ENCODE peak calls at places on chromosomes 4 and X, in four cellular contexts. T is brain pericyte, W is GM20000, O is skeletal muscle cell. Y is an unnamed sample.

GRCh38 chr4:2077537-2078460 is 18.7 kb downstream of the NAT8L start:
- DNase-seq in T (no peak), W (peak), O (no peak), Y (no peak)

GRCh38 chr4:141220655-141221605 is at the start of gene ZNF330:
- DNase-seq in T (peak), W (peak), O (peak), Y (peak)

GRCh38 chrX:15055146-15055930 is 182.1 kb downstream of the MOSPD2 start:
- DNase-seq in T (no peak), W (no peak), O (peak), Y (no peak)

GRCh38 chrX:53080628-53081580 is 1.3 kb upstream of the TSPYL2 start:
- DNase-seq in T (no peak), W (peak), O (no peak), Y (no peak)

GRCh38 chrX:155094468-155095061 is 23.3 kb downstream of the BRCC3 start:
- DNase-seq in T (no peak), W (no peak), O (no peak), Y (no peak)

GRCh38 chr4:118941149-118941548 is 52.5 kb downstream of the SYNPO2 start:
- DNase-seq in T (no peak), W (no peak), O (no peak), Y (no peak)

GRCh38 chr4:137587796-137588195 is 55.5 kb upstream of the PCDH18 start:
- DNase-seq in T (no peak), W (no peak), O (no peak), Y (no peak)

GRCh38 chr4:114941522-114941921 is 171.9 kb downstream of the NDST4 start:
- DNase-seq in T (no peak), W (no peak), O (no peak), Y (no peak)

GRCh38 chr4:124427095-124427767 is 285.3 kb downstream of the ANKRD50 start:
- DNase-seq in T (no peak), W (no peak), O (peak), Y (peak)

GRCh38 chrX:74246524-74246923 is 57.5 kb upstream of the ZCCHC13 start:
- DNase-seq in T (no peak), W (no peak), O (no peak), Y (no peak)

GRCh38 chr4:68291256-68291655 is 45.8 kb upstream of the TMPRSS11B start:
- DNase-seq in T (no peak), W (no peak), O (no peak), Y (no peak)

GRCh38 chrX:1205681-1206611 is 6.5 kb downstream of the CRLF2 start:
- DNase-seq in T (no peak), W (peak), O (peak), Y (peak)

GRCh38 chrX:8191022-8191421 is 20.0 kb upstream of the VCX2 start:
- DNase-seq in T (no peak), W (no peak), O (no peak), Y (no peak)

GRCh38 chr4:55727746-55728145 is 91.6 kb upstream of the NMU start:
- DNase-seq in T (no peak), W (no peak), O (no peak), Y (no peak)

GRCh38 chrX:132023896-132024386 is 839 bp downstream of the STK26 start:
- DNase-seq in T (peak), W (peak), O (no peak), Y (no peak)

GRCh38 chrX:24646745-24647182 is 383 bp downstream of the PCYT1B start:
- DNase-seq in T (no peak), W (no peak), O (no peak), Y (no peak)

GRCh38 chr4:101242441-101242840 is 104.9 kb downstream of the PPP3CA start:
- DNase-seq in T (no peak), W (no peak), O (no peak), Y (no peak)

GRCh38 chr4:165464813-165465381 is 86.1 kb downstream of the CPE start:
- DNase-seq in T (no peak), W (peak), O (no peak), Y (no peak)

GRCh38 chr4:10160280-10160856 is 43.8 kb upstream of the WDR1 start:
- DNase-seq in T (no peak), W (no peak), O (no peak), Y (no peak)

GRCh38 chrX:151970661-151971060 is 3.8 kb downstream of the GABRE start:
- DNase-seq in T (peak), W (no peak), O (peak), Y (peak)

GRCh38 chrX:41616935-41617334 is 71.8 kb upstream of the GPR34 start:
- DNase-seq in T (no peak), W (no peak), O (no peak), Y (no peak)

GRCh38 chr4:182775075-182775474 is 142.1 kb downstream of the DCTD start:
- DNase-seq in T (no peak), W (no peak), O (no peak), Y (no peak)

GRCh38 chr4:33482773-33483172 is 2761.5 kb downstream of the ARAP2 start:
- DNase-seq in T (no peak), W (no peak), O (no peak), Y (no peak)

GRCh38 chr4:97845758-97846157 is 297.5 kb downstream of the STPG2 start:
- DNase-seq in T (no peak), W (no peak), O (no peak), Y (no peak)

GRCh38 chr4:102169345-102169744 is 175.9 kb downstream of the SLC39A8 start:
- DNase-seq in T (no peak), W (no peak), O (no peak), Y (no peak)

GRCh38 chr4:118969359-118969758 is 80.7 kb downstream of the SYNPO2 start:
- DNase-seq in T (no peak), W (no peak), O (no peak), Y (peak)

GRCh38 chr4:157220026-157220881 is at the start of gene GRIA2:
- DNase-seq in T (no peak), W (peak), O (peak), Y (peak)

GRCh38 chr4:22515145-22515887 is 550 bp downstream of the ADGRA3 start:
- DNase-seq in T (no peak), W (peak), O (no peak), Y (peak)

GRCh38 chrX:16739574-16739973 is 20.2 kb downstream of the SYAP1 start:
- DNase-seq in T (no peak), W (no peak), O (no peak), Y (no peak)

GRCh38 chrX:103889216-103889615 is 57.2 kb upstream of the RAB9B start:
- DNase-seq in T (no peak), W (no peak), O (no peak), Y (no peak)

GRCh38 chrX:46551494-46552128 is 6.4 kb upstream of the ZNF674 start:
- DNase-seq in T (no peak), W (no peak), O (no peak), Y (no peak)

GRCh38 chr4:61923179-61923578 is 723.1 kb downstream of the ADGRL3 start:
- DNase-seq in T (no peak), W (no peak), O (no peak), Y (no peak)

GRCh38 chr4:143721317-143721716 is 20.8 kb upstream of the FREM3 start:
- DNase-seq in T (no peak), W (no peak), O (no peak), Y (no peak)

GRCh38 chr4:129355529-129355928 is 259.6 kb downstream of the C4orf33 start:
- DNase-seq in T (no peak), W (no peak), O (no peak), Y (no peak)

GRCh38 chr4:7436256-7436655 is 1.5 kb upstream of the PSAPL1 start:
- DNase-seq in T (no peak), W (no peak), O (no peak), Y (no peak)

GRCh38 chrX:19725545-19726102 is 161.8 kb downstream of the SH3KBP1 start:
- DNase-seq in T (no peak), W (no peak), O (no peak), Y (no peak)

GRCh38 chr4:53908661-53909078 is 155.7 kb downstream of the CHIC2 start:
- DNase-seq in T (peak), W (peak), O (peak), Y (peak)

GRCh38 chr4:7785017-7785416 is 154.6 kb downstream of the AFAP1 start:
- DNase-seq in T (no peak), W (no peak), O (no peak), Y (no peak)

GRCh38 chr4:83522239-83522638 is 13.7 kb upstream of the GPAT3 start:
- DNase-seq in T (no peak), W (no peak), O (no peak), Y (no peak)